ENCODE peak calls at places on chromosomes 5 and 9, in four cellular contexts. I is epithelial cell of esophagus, D is cerebellum, C is NCI-H1105 treated with DMSO at 0.1 percent for 48 hours. T is an unnamed sample.

GRCh38 chr9:33452828-33453271 is 5.5 kb upstream of the AQP3 start:
- DNase-seq in I (peak; percentile 98), D (peak; percentile 29), C (peak; percentile 10), T (no peak)

GRCh38 chr9:136345281-136346156 is 18.0 kb downstream of the DNLZ start:
- DNase-seq in I (peak; percentile 60), D (peak; percentile 68), C (no peak), T (no peak)

GRCh38 chr9:37209431-37210386 is 89.3 kb downstream of the ZCCHC7 start:
- DNase-seq in I (peak; percentile 9), D (peak; percentile 2), C (no peak), T (peak; percentile 28)

GRCh38 chr9:98873535-98874432 is 66.3 kb downstream of the GALNT12 start:
- DNase-seq in I (no peak), D (peak; percentile 19), C (no peak), T (no peak)

GRCh38 chr5:9294793-9295465 is 250.9 kb downstream of the SEMA5A start:
- DNase-seq in I (no peak), D (no peak), C (no peak), T (no peak)

GRCh38 chr5:168020522-168021294 is 270.7 kb upstream of the WWC1 start:
- DNase-seq in I (peak; percentile 33), D (no peak), C (no peak), T (no peak)

GRCh38 chr5:89313044-89313443 is 430.1 kb upstream of the MEF2C start:
- DNase-seq in I (peak; percentile 90), D (no peak), C (no peak), T (peak; percentile 6)

GRCh38 chr5:137098238-137098637 is 400.9 kb downstream of the SPOCK1 start:
- DNase-seq in I (no peak), D (no peak), C (no peak), T (no peak)

GRCh38 chr9:76419782-76420380 is 25.7 kb upstream of the RFK start:
- DNase-seq in I (peak; percentile 53), D (no peak), C (no peak), T (no peak)

GRCh38 chr5:1214163-1214935 is 10.8 kb upstream of the SLC6A18 start:
- DNase-seq in I (no peak), D (no peak), C (no peak), T (no peak)

GRCh38 chr5:34655354-34655991 is 655 bp upstream of the RAI14 start:
- DNase-seq in I (peak; percentile 86), D (peak; percentile 53), C (peak; percentile 47), T (peak; percentile 40)

GRCh38 chr5:53679261-53679660 is 118.8 kb downstream of the NDUFS4 start:
- DNase-seq in I (peak; percentile 47), D (no peak), C (no peak), T (no peak)

GRCh38 chr5:179836225-179837019 is 15.7 kb downstream of the SQSTM1 start:
- DNase-seq in I (no peak), D (no peak), C (no peak), T (no peak)

GRCh38 chr9:122370869-122371467 is at the start of gene PTGS1:
- DNase-seq in I (peak; percentile 53), D (no peak), C (no peak), T (no peak)

GRCh38 chr5:138752341-138752950 is 779 bp upstream of the CTNNA1 start:
- DNase-seq in I (peak; percentile 31), D (no peak), C (no peak), T (no peak)

GRCh38 chr5:123819818-123820217 is 307.8 kb downstream of the CSNK1G3 start:
- DNase-seq in I (peak; percentile 50), D (no peak), C (no peak), T (no peak)

GRCh38 chr5:102421647-102422046 is 77.2 kb downstream of the SLCO6A1 start:
- DNase-seq in I (no peak), D (no peak), C (peak; percentile 3), T (no peak)

GRCh38 chr9:134886413-134886913 is 5.9 kb downstream of the FCN2 start:
- DNase-seq in I (no peak), D (no peak), C (no peak), T (no peak)

GRCh38 chr5:67031689-67032088 is 164.9 kb downstream of the CD180 start:
- DNase-seq in I (no peak), D (no peak), C (no peak), T (no peak)

GRCh38 chr5:90054612-90055011 is 354.9 kb downstream of the CETN3 start:
- DNase-seq in I (peak; percentile 63), D (no peak), C (no peak), T (no peak)

GRCh38 chr5:21711854-21712752 is 1141.0 kb downstream of the CDH12 start:
- DNase-seq in I (peak; percentile 24), D (no peak), C (no peak), T (no peak)

GRCh38 chr5:502325-503079 is 21.7 kb downstream of the SLC9A3 start:
- DNase-seq in I (no peak), D (no peak), C (no peak), T (no peak)

GRCh38 chr5:112685386-112685785 is 52.3 kb upstream of the APC start:
- DNase-seq in I (no peak), D (no peak), C (no peak), T (no peak)

GRCh38 chr9:113805753-113806152 is 70.4 kb upstream of the ZNF618 start:
- DNase-seq in I (no peak), D (no peak), C (no peak), T (no peak)

GRCh38 chr9:1400983-1401382 is 350.8 kb downstream of the DMRT2 start:
- DNase-seq in I (no peak), D (no peak), C (peak; percentile 9), T (no peak)

GRCh38 chr9:36764364-36765076 is 191.8 kb downstream of the MELK start:
- DNase-seq in I (no peak), D (peak; percentile 60), C (peak; percentile 59), T (peak; percentile 62)

GRCh38 chr5:157575096-157575872 is at the start of gene ADAM19:
- DNase-seq in I (peak; percentile 38), D (peak; percentile 79), C (peak; percentile 37), T (no peak)

GRCh38 chr5:123035950-123036390 is 555 bp downstream of the PPIC start:
- DNase-seq in I (peak; percentile 59), D (peak; percentile 7), C (peak; percentile 30), T (no peak)

GRCh38 chr5:163565931-163566608 is 60.7 kb downstream of the MAT2B start:
- DNase-seq in I (peak; percentile 33), D (peak; percentile 37), C (peak; percentile 8), T (no peak)

GRCh38 chr9:37624073-37624472 is 26.7 kb upstream of the FRMPD1 start:
- DNase-seq in I (no peak), D (no peak), C (no peak), T (no peak)

GRCh38 chr9:121818016-121818661 is 166.7 kb downstream of the DAB2IP start:
- DNase-seq in I (no peak), D (peak; percentile 66), C (no peak), T (no peak)

GRCh38 chr9:23669776-23670175 is 156.3 kb downstream of the ELAVL2 start:
- DNase-seq in I (no peak), D (peak; percentile 83), C (no peak), T (no peak)

GRCh38 chr9:72592501-72593403 is 71.3 kb downstream of the TMC1 start:
- DNase-seq in I (peak; percentile 70), D (peak; percentile 74), C (peak; percentile 74), T (peak; percentile 29)

GRCh38 chr9:121842612-121842978 is 191.2 kb downstream of the DAB2IP start:
- DNase-seq in I (peak; percentile 67), D (no peak), C (no peak), T (no peak)

GRCh38 chr5:14879985-14880589 is 8.5 kb upstream of the ANKH start:
- DNase-seq in I (no peak), D (no peak), C (no peak), T (no peak)

GRCh38 chr5:171152382-171152781 is 156.7 kb upstream of the TLX3 start:
- DNase-seq in I (peak; percentile 52), D (no peak), C (peak; percentile 28), T (no peak)

GRCh38 chr5:136329791-136330190 is 35.6 kb downstream of the TRPC7 start:
- DNase-seq in I (no peak), D (no peak), C (no peak), T (no peak)

GRCh38 chr5:174423538-174423937 is 300.8 kb upstream of the MSX2 start:
- DNase-seq in I (no peak), D (no peak), C (peak; percentile 84), T (no peak)

GRCh38 chr5:119287547-119288073 is 68.2 kb upstream of the TNFAIP8 start:
- DNase-seq in I (peak; percentile 55), D (no peak), C (no peak), T (no peak)

T was measured in DMS153.